ENCODE peak calls at places on chromosome 1, in five cellular contexts. X, C, Y, F and V are unnamed samples.
A peak's percentile ranks its signal among the peaks of the same experiment; 100 is the strongest.

GRCh38 chr1:40185951-40186864 is 25.0 kb downstream of the RLF start:
- DNase-seq in X (peak; percentile 66), C (no peak), Y (no peak), F (no peak), V (no peak)

GRCh38 chr1:169271094-169271493 is 96.5 kb downstream of the NME7 start:
- DNase-seq in X (no peak), C (no peak), Y (no peak), F (no peak), V (no peak)

GRCh38 chr1:54934869-54935268 is 45.6 kb upstream of the TMEM61 start:
- DNase-seq in X (peak; percentile 98), C (no peak), Y (no peak), F (no peak), V (peak; percentile 12)

GRCh38 chr1:2451744-2452582 is 24.1 kb upstream of the PLCH2 start:
- DNase-seq in X (peak; percentile 97), C (no peak), Y (no peak), F (no peak), V (peak; percentile 64)

GRCh38 chr1:91850708-91851107 is 35.2 kb downstream of the TGFBR3 start:
- DNase-seq in X (no peak), C (no peak), Y (no peak), F (no peak), V (no peak)

GRCh38 chr1:68464891-68465290 is 15.1 kb upstream of the RPE65 start:
- DNase-seq in X (no peak), C (no peak), Y (no peak), F (no peak), V (no peak)

GRCh38 chr1:119327436-119328155 is 41.0 kb upstream of the HAO2 start:
- DNase-seq in X (peak; percentile 40), C (peak; percentile 14), Y (no peak), F (no peak), V (no peak)

GRCh38 chr1:151472852-151473731 is 13.8 kb upstream of the POGZ start:
- DNase-seq in X (peak; percentile 31), C (peak; percentile 31), Y (no peak), F (peak; percentile 41), V (no peak)

GRCh38 chr1:2821970-2822620 is 20.6 kb upstream of the TTC34 start:
- DNase-seq in X (no peak), C (no peak), Y (no peak), F (peak; percentile 48), V (no peak)

GRCh38 chr1:46587072-46587471 is 17.0 kb downstream of the MKNK1 start:
- DNase-seq in X (no peak), C (no peak), Y (no peak), F (peak; percentile 62), V (no peak)

GRCh38 chr1:208747979-208748378 is 503.8 kb upstream of the PLXNA2 start:
- DNase-seq in X (no peak), C (no peak), Y (no peak), F (no peak), V (no peak)

GRCh38 chr1:6267686-6268281 is 6.9 kb upstream of the GPR153 start:
- DNase-seq in X (peak; percentile 43), C (no peak), Y (no peak), F (no peak), V (no peak)

GRCh38 chr1:27713139-27713725 is 12.5 kb upstream of the FAM76A start:
- DNase-seq in X (no peak), C (no peak), Y (no peak), F (no peak), V (no peak)

GRCh38 chr1:168088511-168089325 is 48.0 kb downstream of the GPR161 start:
- DNase-seq in X (no peak), C (no peak), Y (no peak), F (no peak), V (no peak)

GRCh38 chr1:93670141-93670540 is 11.5 kb downstream of the BCAR3 start:
- DNase-seq in X (peak; percentile 85), C (peak; percentile 57), Y (no peak), F (peak; percentile 30), V (peak; percentile 46)

GRCh38 chr1:15409400-15410222 is at the start of gene EFHD2:
- DNase-seq in X (peak; percentile 79), C (peak; percentile 75), Y (no peak), F (peak; percentile 85), V (peak; percentile 60)

GRCh38 chr1:204507317-204508105 is 8.7 kb upstream of the MDM4 start:
- DNase-seq in X (peak; percentile 72), C (no peak), Y (no peak), F (no peak), V (peak; percentile 57)

GRCh38 chr1:22689505-22689904 is 21.1 kb upstream of the EPHB2 start:
- DNase-seq in X (peak; percentile 93), C (no peak), Y (peak; percentile 19), F (no peak), V (peak; percentile 72)

GRCh38 chr1:239997160-239997514 is 94.5 kb upstream of the FMN2 start:
- DNase-seq in X (no peak), C (no peak), Y (no peak), F (no peak), V (no peak)

GRCh38 chr1:209876091-209876800 is 48.5 kb downstream of the UTP25 start:
- DNase-seq in X (peak; percentile 44), C (no peak), Y (no peak), F (no peak), V (no peak)

GRCh38 chr1:47252795-47253194 is 20.8 kb upstream of the TAL1 start:
- DNase-seq in X (no peak), C (no peak), Y (no peak), F (no peak), V (no peak)

GRCh38 chr1:41665962-41666917 is 181.8 kb upstream of the EDN2 start:
- DNase-seq in X (no peak), C (no peak), Y (no peak), F (no peak), V (no peak)

GRCh38 chr1:231068772-231069171 is 28.7 kb upstream of the FAM89A start:
- DNase-seq in X (no peak), C (no peak), Y (no peak), F (no peak), V (no peak)

GRCh38 chr1:23664837-23665795 is 26.5 kb upstream of the RPL11 start:
- DNase-seq in X (peak; percentile 57), C (peak; percentile 25), Y (no peak), F (no peak), V (no peak)

GRCh38 chr1:38586993-38587646 is 272.5 kb downstream of the RRAGC start:
- DNase-seq in X (peak; percentile 29), C (no peak), Y (no peak), F (peak; percentile 23), V (no peak)

GRCh38 chr1:72326494-72326893 is 44.2 kb upstream of the NEGR1 start:
- DNase-seq in X (no peak), C (no peak), Y (no peak), F (no peak), V (no peak)

GRCh38 chr1:112803906-112804762 is 89.0 kb upstream of the PPM1J start:
- DNase-seq in X (peak; percentile 75), C (peak; percentile 12), Y (no peak), F (peak; percentile 52), V (peak; percentile 47)

GRCh38 chr1:34925730-34926129 is 3.7 kb downstream of the DLGAP3 start:
- DNase-seq in X (no peak), C (no peak), Y (no peak), F (no peak), V (no peak)

GRCh38 chr1:6385673-6386191 is 7.8 kb downstream of the ACOT7 start:
- DNase-seq in X (peak; percentile 78), C (no peak), Y (no peak), F (peak; percentile 42), V (peak; percentile 51)

GRCh38 chr1:70072239-70072751 is 133.1 kb downstream of the LRRC40 start:
- DNase-seq in X (peak; percentile 66), C (no peak), Y (no peak), F (no peak), V (no peak)

GRCh38 chr1:212219679-212220463 is 65.3 kb upstream of the PPP2R5A start:
- DNase-seq in X (peak; percentile 68), C (no peak), Y (no peak), F (no peak), V (no peak)

GRCh38 chr1:84089470-84090261 is 54.4 kb upstream of the PRKACB start:
- DNase-seq in X (peak; percentile 73), C (no peak), Y (no peak), F (no peak), V (no peak)

GRCh38 chr1:92484472-92485373 is 2.0 kb downstream of the GFI1 start:
- DNase-seq in X (no peak), C (no peak), Y (no peak), F (no peak), V (peak; percentile 5)

GRCh38 chr1:167221126-167221803 is 579 bp downstream of the POU2F1 start:
- DNase-seq in X (peak; percentile 18), C (no peak), Y (no peak), F (peak; percentile 38), V (no peak)

GRCh38 chr1:52523376-52523775 is 29.5 kb downstream of the TUT4 start:
- DNase-seq in X (peak; percentile 59), C (no peak), Y (no peak), F (no peak), V (no peak)

GRCh38 chr1:151924691-151925587 is 15.6 kb upstream of the THEM4 start:
- DNase-seq in X (no peak), C (no peak), Y (no peak), F (no peak), V (no peak)